ENCODE peak calls at places on chromosomes 12 and 14, in seven cellular contexts. S, H, Q, W, V, U and Y are unnamed samples.

GRCh38 chr14:79947440-79947839 is 263.9 kb downstream of the DIO2 start:
- DNase-seq in H (no peak), U (no peak), W (no peak), Q (no peak), V (no peak), S (no peak), Y (no peak)

GRCh38 chr12:118188690-118189371 is 52.9 kb downstream of the PEBP1 start:
- DNase-seq in W (no peak), Q (peak; percentile 30), H (peak; percentile 59), V (no peak), S (peak; percentile 81), U (no peak), Y (no peak)

GRCh38 chr14:58866386-58866785 is 228.6 kb downstream of the DACT1 start:
- DNase-seq in Q (no peak), V (no peak), U (no peak), H (no peak), S (no peak), W (peak; percentile 26), Y (no peak)

GRCh38 chr12:116551952-116552749 is 7.0 kb upstream of the MAP1LC3B2 start:
- DNase-seq in W (no peak), V (no peak), S (no peak), Q (peak; percentile 14), U (no peak), H (no peak), Y (no peak)

GRCh38 chr12:110002691-110003515 is 3.7 kb downstream of the ANKRD13A start:
- DNase-seq in Q (no peak), U (no peak), V (no peak), S (no peak), W (no peak), H (no peak), Y (no peak)

GRCh38 chr14:73295198-73295796 is 58.0 kb downstream of the PAPLN start:
- DNase-seq in H (no peak), Q (peak; percentile 71), S (no peak), V (no peak), U (no peak), W (peak; percentile 44), Y (no peak)

GRCh38 chr12:118023461-118023860 is 7.0 kb downstream of the RFC5 start:
- DNase-seq in V (no peak), H (no peak), Q (no peak), U (no peak), S (no peak), W (no peak), Y (no peak)

GRCh38 chr12:857611-858010 is 91.9 kb downstream of the RAD52 start:
- DNase-seq in H (peak; percentile 58), W (peak; percentile 66), U (no peak), Q (no peak), S (no peak), V (no peak), Y (no peak)

GRCh38 chr12:69991683-69992297 is 166.8 kb downstream of the MYRFL start:
- DNase-seq in Q (no peak), V (no peak), W (no peak), S (no peak), H (no peak), U (no peak), Y (no peak)

GRCh38 chr12:54279632-54280400 is at the start of gene CBX5:
- DNase-seq in Q (peak; percentile 100), H (peak; percentile 99), W (peak; percentile 100), V (peak; percentile 99), U (peak; percentile 99), S (peak; percentile 99), Y (peak; percentile 100)

GRCh38 chr12:70985850-70986249 is 65.3 kb upstream of the PTPRR start:
- DNase-seq in S (no peak), Q (no peak), U (no peak), H (no peak), W (no peak), V (no peak), Y (no peak)

DNA sequence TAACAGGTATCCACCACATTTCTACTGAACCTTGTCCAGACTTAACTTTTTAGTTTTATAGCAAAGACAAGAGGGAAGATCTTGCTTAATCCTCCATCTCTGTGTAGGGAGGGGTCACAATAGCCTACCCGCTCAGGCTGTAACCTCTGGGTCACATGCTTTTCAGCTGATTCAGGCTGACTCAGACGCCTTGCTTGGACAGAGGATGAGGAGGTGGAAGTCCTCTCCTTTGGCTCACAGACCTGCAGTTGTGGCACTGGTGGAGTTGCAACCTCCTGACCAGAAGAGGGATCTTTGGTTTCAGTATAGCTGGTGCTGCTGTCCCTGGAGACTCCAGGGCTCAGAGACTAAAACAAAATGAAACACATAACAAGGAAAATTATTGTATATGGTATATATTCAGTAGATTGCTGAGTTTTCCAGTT is 16.2 kb downstream of the ACIN1 start:
- DNase-seq in S (no peak), U (no peak), W (peak; percentile 83), Q (peak; percentile 82), H (peak; percentile 87), V (peak; percentile 69), Y (no peak)
- TF ChIP-seq POLR2A in S (no peak), U (peak; percentile 28), W (no peak), Q (peak; percentile 32), H (no peak), V (no peak), Y (no peak)

GRCh38 chr14:75293920-75294648 is 15.5 kb downstream of the FOS start:
- DNase-seq in S (peak; percentile 97), U (peak; percentile 98), H (peak; percentile 95), Q (peak; percentile 96), W (peak; percentile 98), V (peak; percentile 97), Y (peak; percentile 96)

GRCh38 chr14:75292886-75293285 is 14.3 kb downstream of the FOS start:
- DNase-seq in Q (no peak), V (peak; percentile 6), S (no peak), U (no peak), W (no peak), H (no peak), Y (no peak)

GRCh38 chr14:75295491-75296338 is 17.1 kb downstream of the FOS start:
- DNase-seq in Q (peak; percentile 82), U (peak; percentile 90), W (peak; percentile 82), V (peak; percentile 89), H (peak; percentile 83), S (peak; percentile 90), Y (peak; percentile 89)

GRCh38 chr14:75295061-75295461 is 16.4 kb downstream of the FOS start:
- DNase-seq in Q (peak; percentile 59), S (peak; percentile 75), V (peak; percentile 83), W (peak; percentile 87), H (peak; percentile 61), U (peak; percentile 86), Y (peak; percentile 67)

GRCh38 chr14:75294649-75295033 is 16.0 kb downstream of the FOS start:
- DNase-seq in U (no peak), W (peak; percentile 47), Q (no peak), V (no peak), S (no peak), H (no peak), Y (no peak)
- TF ChIP-seq CTCF in U (peak; percentile 8), W (no peak), Q (no peak), V (no peak), S (no peak), H (no peak), Y (no peak)

GRCh38 chr14:92552066-92552465 is 38.5 kb downstream of the RIN3 start:
- DNase-seq in V (no peak), Q (no peak), W (no peak), U (no peak), S (no peak), H (no peak), Y (no peak)

GRCh38 chr14:92551066-92551841 is 37.7 kb downstream of the RIN3 start:
- DNase-seq in Q (no peak), W (no peak), H (no peak), V (no peak), U (no peak), S (no peak), Y (no peak)

GRCh38 chr14:92549096-92549852 is 35.7 kb downstream of the RIN3 start:
- DNase-seq in S (no peak), W (no peak), Q (no peak), U (peak; percentile 47), H (peak; percentile 30), V (no peak), Y (peak; percentile 60)

GRCh38 chr14:92546347-92547053 is 32.9 kb downstream of the RIN3 start:
- DNase-seq in H (no peak), U (peak; percentile 30), V (no peak), W (peak; percentile 79), S (no peak), Q (peak; percentile 60), Y (no peak)

GRCh38 chr14:92549853-92550244 is 36.3 kb downstream of the RIN3 start:
- DNase-seq in Q (no peak), S (no peak), H (peak; percentile 55), V (no peak), W (no peak), U (peak; percentile 46), Y (peak; percentile 75)
- TF ChIP-seq POLR2A in Q (no peak), S (no peak), H (no peak), V (no peak), W (no peak), U (no peak), Y (no peak)

GRCh38 chr14:51805541-51805940 is 54.9 kb upstream of the GNG2 start:
- DNase-seq in S (no peak), Q (no peak), U (no peak), V (no peak), H (no peak), W (no peak), Y (no peak)
- TF ChIP-seq CTCF in S (no peak), Q (no peak), U (no peak), V (no peak), H (no peak), W (no peak), Y (no peak)

GRCh38 chr12:56159482-56160105 is 1.4 kb downstream of the MYL6 start:
- DNase-seq in S (no peak), U (no peak), Q (peak; percentile 21), V (no peak), W (no peak), H (no peak), Y (no peak)

GRCh38 chr12:56157201-56158028 is 744 bp upstream of the MYL6 start:
- DNase-seq in W (peak; percentile 87), V (peak; percentile 81), S (peak; percentile 90), Q (peak; percentile 90), U (peak; percentile 82), H (peak; percentile 95), Y (peak; percentile 79)

GRCh38 chr12:56160160-56160763 is 2.1 kb downstream of the MYL6 start:
- DNase-seq in W (no peak), V (peak; percentile 63), H (no peak), Q (peak; percentile 72), U (peak; percentile 60), S (no peak), Y (no peak)

GRCh38 chr12:56158029-56158925 is at the start of gene MYL6:
- DNase-seq in S (peak; percentile 93), U (peak; percentile 91), H (peak; percentile 99), V (peak; percentile 97), W (peak; percentile 99), Q (peak; percentile 96), Y (peak; percentile 98)

DNA sequence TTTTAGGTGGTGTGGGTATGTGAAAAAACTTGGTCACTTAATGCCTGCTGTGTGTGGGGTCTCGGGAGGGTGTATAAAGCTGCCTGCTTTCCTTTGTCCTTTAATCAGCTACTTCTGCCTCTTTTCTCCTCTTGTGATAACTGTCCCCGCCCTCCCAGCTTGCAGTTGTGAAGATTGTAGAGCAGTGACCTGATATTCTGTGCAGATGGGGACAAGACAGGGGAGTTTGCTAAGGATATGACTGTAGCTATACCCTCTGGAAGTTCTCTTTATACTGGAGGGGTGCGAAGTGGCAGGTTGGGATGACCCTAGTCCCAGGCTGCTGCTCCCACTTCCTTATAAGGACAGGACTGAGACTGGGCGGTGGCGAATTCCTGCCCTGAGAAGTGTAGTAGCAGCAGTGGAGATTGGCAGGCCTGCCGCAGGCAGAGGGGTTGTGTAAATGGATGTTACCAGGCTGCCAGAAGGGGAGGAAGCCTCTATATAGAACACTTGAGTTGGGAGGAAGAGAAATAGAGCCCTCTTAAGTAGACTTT is 835 bp downstream of the MYL6 start:
- DNase-seq in W (peak; percentile 72), S (peak; percentile 77), Q (peak; percentile 57), H (peak; percentile 88), V (peak; percentile 89), U (peak; percentile 79), Y (peak; percentile 87)
- TF ChIP-seq POLR2A in W (peak; percentile 34), S (no peak), Q (no peak), H (peak; percentile 59), V (peak; percentile 84), U (peak; percentile 74), Y (peak; percentile 81)